ENCODE peak calls at places on chromosomes 6 and 20, in four cellular contexts. H is HepG2, L is WTC11, O is K562. E is an unnamed sample.

GRCh38 chr6:160730911-160731310 is 28.9 kb downstream of the PLG start:
- DNase-seq in L (peak), O (peak), H (peak), E (peak)

GRCh38 chr6:108531332-108531731 is 29.4 kb upstream of the FOXO3 start:
- DNase-seq in H (no peak), L (no peak), O (no peak), E (no peak)

GRCh38 chr20:64260239-64260638 is 4.7 kb downstream of the PCMTD2 start:
- DNase-seq in H (no peak), L (no peak), O (no peak), E (no peak)

GRCh38 chr20:61930776-61931475 is 134.8 kb downstream of the TAF4 start:
- DNase-seq in L (no peak), H (no peak), O (no peak), E (no peak)

GRCh38 chr20:23508896-23509579 is 18.1 kb downstream of the CST8 start:
- DNase-seq in H (no peak), L (no peak), O (no peak), E (no peak)

GRCh38 chr6:593139-593906 is 63.6 kb downstream of the HUS1B start:
- DNase-seq in L (peak), H (peak), O (peak), E (peak)

GRCh38 chr6:3277851-3278416 is 19.2 kb downstream of the PSMG4 start:
- DNase-seq in L (peak), O (no peak), H (no peak), E (no peak)

GRCh38 chr6:166307082-166307980 is 861 bp downstream of the PRR18 start:
- DNase-seq in O (no peak), L (peak), H (no peak), E (no peak)

GRCh38 chr20:56752274-56752673 is 123.2 kb downstream of the TFAP2C start:
- DNase-seq in H (no peak), O (no peak), L (no peak), E (no peak)

GRCh38 chr20:51860015-51860882 is 57.9 kb upstream of the SALL4 start:
- DNase-seq in O (no peak), L (no peak), H (no peak), E (peak)

GRCh38 chr6:130385059-130385695 is 19.4 kb downstream of the TMEM200A start:
- DNase-seq in O (no peak), L (no peak), H (no peak), E (no peak)

GRCh38 chr20:2165871-2166270 is 64.2 kb downstream of the STK35 start:
- DNase-seq in L (no peak), H (no peak), O (no peak), E (no peak)

GRCh38 chr6:60754879-60755278 is 1531.1 kb downstream of the KHDRBS2 start:
- DNase-seq in O (no peak), H (no peak), L (no peak), E (no peak)

GRCh38 chr20:4817230-4817671 is 95.5 kb downstream of the PRND start:
- DNase-seq in L (no peak), H (peak), O (peak), E (no peak)

GRCh38 chr6:125153541-125154183 is at the start of gene TPD52L1:
- DNase-seq in H (peak), O (peak), L (peak), E (peak)

GRCh38 chr6:159117541-159117940 is 51.7 kb upstream of the FNDC1 start:
- DNase-seq in L (no peak), H (no peak), O (no peak), E (no peak)

GRCh38 chr6:159807150-159807859 is 7.2 kb downstream of the PNLDC1 start:
- DNase-seq in L (no peak), O (no peak), H (peak), E (no peak)

DNA sequence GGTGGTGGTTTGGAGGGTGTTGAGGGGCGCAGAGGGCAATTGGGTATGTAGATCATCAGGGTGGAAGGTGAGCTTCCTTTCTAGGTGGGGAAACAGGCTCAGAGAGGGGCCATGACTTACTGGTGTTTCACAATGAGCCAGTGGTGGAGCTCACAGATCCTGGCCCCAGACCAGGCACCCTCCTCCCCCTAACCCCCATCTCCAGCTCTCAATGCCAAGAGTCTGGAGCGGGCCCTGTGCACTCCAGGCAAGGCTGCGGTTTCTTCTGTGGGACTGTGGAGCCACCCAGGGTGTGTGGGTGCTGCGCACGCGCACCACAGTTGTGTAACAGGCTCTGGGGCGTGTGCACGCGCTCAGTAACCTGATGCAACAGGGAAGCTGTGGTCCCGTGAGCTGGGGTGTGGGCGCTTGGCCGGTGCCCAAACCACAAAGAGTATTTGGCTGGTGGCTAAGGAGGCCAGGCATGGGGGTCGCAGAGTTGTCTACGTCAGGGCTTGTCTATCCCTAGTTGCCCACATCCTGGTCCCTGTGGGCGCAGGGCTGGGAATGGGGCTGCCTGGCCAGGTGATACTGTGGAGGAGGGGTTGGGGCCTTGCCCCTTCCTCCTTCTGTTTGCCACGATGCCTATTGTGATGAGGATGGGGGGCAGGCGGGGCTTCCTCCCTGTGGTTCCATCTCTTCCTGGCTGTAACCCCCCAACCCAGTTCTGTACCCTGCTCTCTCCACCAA is 37.5 kb upstream of the MRPS18A start:
- DNase-seq in O (peak), L (no peak), H (peak), E (no peak)
- TF ChIP-seq ELF4 in O (no peak), L (no peak), H (no peak), E (no peak)

GRCh38 chr20:49306903-49307336 is 29.1 kb upstream of the ZNFX1 start:
- DNase-seq in H (peak), O (no peak), L (no peak), E (no peak)
- TF ChIP-seq ELF4 in H (no peak), O (no peak), L (no peak), E (no peak)

DNA sequence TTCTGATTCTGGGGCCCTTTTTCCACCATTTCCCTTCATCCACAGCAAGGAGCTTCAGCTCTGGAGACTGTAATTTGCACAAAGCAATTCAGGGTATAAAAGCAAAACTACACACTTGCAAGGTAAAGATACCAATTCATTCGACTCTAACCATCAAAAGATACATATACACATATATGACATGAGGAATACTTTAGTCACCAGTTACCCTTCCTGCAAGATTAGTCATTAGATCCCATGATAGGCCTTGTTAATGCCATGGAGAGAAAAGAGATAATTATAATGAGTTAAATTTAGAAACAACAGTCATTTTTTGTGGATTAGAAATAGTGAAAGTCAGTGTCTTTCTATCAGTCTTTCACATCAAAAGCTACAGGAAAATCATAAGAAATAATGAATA is 204.2 kb downstream of the KCNQ5 start:
- DNase-seq in O (no peak), H (no peak), L (no peak), E (no peak)
- TF ChIP-seq ELF4 in O (no peak), H (no peak), L (no peak), E (no peak)

GRCh38 chr6:167691566-167692312 is 135.0 kb upstream of the AFDN start:
- DNase-seq in H (no peak), O (no peak), L (no peak), E (no peak)
- TF ChIP-seq ELF4 in H (no peak), O (no peak), L (no peak), E (no peak)

GRCh38 chr6:145091102-145091826 is 644.1 kb downstream of the EPM2A start:
- DNase-seq in O (no peak), L (no peak), H (peak), E (no peak)

GRCh38 chr6:145087034-145087433 is 648.3 kb downstream of the EPM2A start:
- DNase-seq in H (no peak), L (no peak), O (no peak), E (no peak)

GRCh38 chr6:145082359-145082758 is 653.0 kb downstream of the EPM2A start:
- DNase-seq in O (no peak), H (no peak), L (no peak), E (no peak)

GRCh38 chr6:145081677-145082076 is 653.6 kb downstream of the EPM2A start:
- DNase-seq in L (no peak), H (no peak), O (no peak), E (no peak)

DNA sequence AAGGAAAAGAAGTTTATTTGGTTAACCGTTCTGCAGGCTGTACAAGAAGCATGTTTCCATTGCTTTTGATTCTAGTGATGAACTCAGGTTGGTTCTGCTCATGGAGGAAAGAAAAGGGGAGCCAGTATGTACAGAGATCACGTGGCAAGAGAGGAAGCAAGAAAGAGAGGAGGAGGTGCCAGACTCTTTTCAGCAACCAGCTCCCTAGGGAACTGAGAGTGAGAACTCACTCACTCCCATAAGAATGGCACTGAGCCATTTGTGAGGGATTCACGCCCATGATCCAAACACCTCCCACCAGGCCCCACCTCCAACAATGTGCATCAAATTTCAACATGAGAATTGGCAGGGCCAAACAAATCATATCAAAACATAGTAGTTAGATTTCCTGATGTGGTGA is 649.1 kb downstream of the EPM2A start:
- DNase-seq in L (peak), H (no peak), O (no peak), E (no peak)
- TF ChIP-seq ELF4 in L (no peak), H (no peak), O (no peak), E (no peak)

DNA sequence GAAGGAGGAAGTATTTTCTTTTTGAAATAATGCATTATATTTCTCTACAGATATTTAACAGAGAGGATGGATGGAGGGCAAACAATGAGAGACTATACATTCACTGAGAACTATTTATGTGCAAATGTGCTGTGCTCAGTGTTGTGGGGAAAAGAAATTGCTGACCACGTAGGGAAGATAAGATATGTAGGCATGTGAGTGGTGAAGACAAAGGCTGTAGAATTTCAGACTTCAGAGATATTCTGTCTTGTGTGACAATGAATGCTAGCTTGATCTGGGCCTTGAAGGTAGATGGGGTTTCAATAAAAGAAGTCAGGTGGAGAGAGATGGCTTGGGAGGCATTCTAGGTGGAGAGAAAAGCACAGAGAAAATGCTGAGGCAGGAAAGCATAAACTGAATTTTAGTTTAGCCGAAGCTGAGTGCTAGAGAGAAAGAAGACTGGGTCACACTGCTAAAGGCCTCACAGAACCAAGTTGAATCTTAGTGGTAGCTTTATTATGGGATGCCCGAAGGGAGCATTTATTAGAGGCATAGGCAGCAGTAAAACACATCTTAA is 56.9 kb upstream of the EEF1A1 start:
- DNase-seq in O (peak), H (no peak), L (no peak), E (no peak)
- TF ChIP-seq ELF4 in O (no peak), H (no peak), L (no peak), E (no peak)

GRCh38 chr6:112802154-112802553 is 455.0 kb downstream of the RFPL4B start:
- DNase-seq in O (no peak), L (no peak), H (no peak), E (no peak)
- TF ChIP-seq ELF4 in O (no peak), L (no peak), H (no peak), E (no peak)

DNA sequence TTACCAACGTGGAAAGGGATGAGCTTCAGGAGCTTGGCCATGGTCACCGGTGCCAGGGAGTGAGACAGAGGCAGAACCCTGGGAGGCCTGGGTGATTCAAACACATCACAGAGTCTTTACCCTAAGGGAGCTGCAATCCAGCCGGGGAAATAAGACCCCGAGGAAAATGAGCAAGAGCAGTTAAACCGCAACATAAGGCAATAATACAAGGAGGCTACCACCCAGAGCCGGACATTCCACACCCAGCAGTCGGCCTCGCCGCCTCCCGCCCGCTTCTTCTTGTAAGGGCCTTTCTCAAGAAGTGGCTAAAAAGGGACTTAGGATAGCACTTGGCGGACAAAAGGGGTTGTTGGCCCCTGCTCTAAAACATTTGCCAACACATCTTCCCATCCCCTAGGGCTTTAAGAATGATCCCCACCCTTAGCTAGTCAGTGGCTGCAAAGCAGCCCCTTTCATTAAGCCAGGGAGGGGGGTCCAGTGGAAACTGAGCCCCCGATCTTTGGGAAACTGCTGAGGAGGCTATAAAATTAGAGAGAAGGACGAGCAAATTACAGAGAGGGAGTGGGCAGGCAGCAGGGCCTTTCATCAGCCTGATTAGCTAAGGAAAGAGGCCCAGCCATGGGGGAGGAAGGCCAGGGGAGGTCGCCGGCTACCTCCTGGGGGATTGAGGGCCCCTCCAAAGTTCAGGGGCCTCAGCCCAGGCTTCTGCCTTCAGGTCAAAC is 34.3 kb downstream of the SNX5 start:
- DNase-seq in H (no peak), O (no peak), L (no peak), E (no peak)
- TF ChIP-seq ELF4 in H (no peak), O (no peak), L (no peak), E (no peak)

GRCh38 chr6:105587349-105588115 is 184.7 kb upstream of the PREP start:
- DNase-seq in O (no peak), L (no peak), H (no peak), E (no peak)
- TF ChIP-seq ELF4 in O (no peak), L (no peak), H (no peak), E (no peak)

GRCh38 chr6:72412709-72413044 is 209.2 kb upstream of the KCNQ5 start:
- DNase-seq in O (no peak), L (no peak), H (no peak), E (no peak)

GRCh38 chr6:72411872-72412708 is 209.8 kb upstream of the KCNQ5 start:
- DNase-seq in O (peak), H (peak), L (peak), E (peak)

GRCh38 chr6:72414648-72415047 is 207.2 kb upstream of the KCNQ5 start:
- DNase-seq in O (no peak), H (no peak), L (no peak), E (no peak)

GRCh38 chr6:72416744-72417143 is 205.1 kb upstream of the KCNQ5 start:
- DNase-seq in H (no peak), L (no peak), O (no peak), E (no peak)

GRCh38 chr6:72413884-72414283 is 208.0 kb upstream of the KCNQ5 start:
- DNase-seq in H (peak), O (no peak), L (no peak), E (no peak)
- TF ChIP-seq ELF4 in H (no peak), O (no peak), L (no peak), E (no peak)

E was measured in HEK293T.